ENCODE peak calls at places on chromosomes 5 and 9, in five cellular contexts. O is stomach, I is bronchial epithelial cell, L is Panc1, K is MM.1S. G is an unnamed sample.

GRCh38 chr5:94361161-94361560 is 257.2 kb downstream of the KIAA0825 start:
- DNase-seq in K (no peak), I (peak; percentile 12), O (no peak), L (no peak), G (no peak)

GRCh38 chr9:108053555-108054061 is 564.0 kb upstream of the KLF4 start:
- DNase-seq in I (peak; percentile 62), K (no peak), O (peak; percentile 73), L (no peak), G (no peak)

GRCh38 chr5:76958976-76959767 is 6.3 kb downstream of the CRHBP start:
- DNase-seq in I (peak; percentile 63), O (no peak), L (no peak), K (no peak), G (no peak)

GRCh38 chr9:81388831-81389230 is 300.5 kb downstream of the TLE1 start:
- DNase-seq in L (no peak), O (no peak), I (no peak), K (no peak), G (no peak)

GRCh38 chr5:176440932-176441706 is 7.1 kb upstream of the FAF2 start:
- DNase-seq in K (no peak), L (no peak), I (no peak), O (no peak), G (no peak)

GRCh38 chr5:180381851-180382480 is 28.8 kb upstream of the GFPT2 start:
- DNase-seq in I (no peak), L (no peak), K (no peak), O (no peak), G (no peak)

GRCh38 chr5:89128097-89128496 is 245.1 kb upstream of the MEF2C start:
- DNase-seq in K (no peak), O (no peak), L (no peak), I (peak; percentile 56), G (no peak)

GRCh38 chr5:133489632-133490031 is 122.7 kb downstream of the FSTL4 start:
- DNase-seq in O (no peak), I (peak; percentile 45), K (peak; percentile 74), L (no peak), G (no peak)

GRCh38 chr9:109793196-109793595 is 13.2 kb downstream of the PALM2AKAP2 start:
- DNase-seq in O (no peak), K (no peak), I (peak; percentile 85), L (no peak), G (peak; percentile 96)

GRCh38 chr5:32013658-32014057 is 160.5 kb downstream of the GOLPH3 start:
- DNase-seq in K (no peak), I (no peak), L (no peak), O (no peak), G (no peak)

GRCh38 chr9:114583776-114584175 is 3.8 kb upstream of the ATP6V1G1 start:
- DNase-seq in I (no peak), L (no peak), O (no peak), K (no peak), G (no peak)

GRCh38 chr9:114016629-114017423 is 61.3 kb downstream of the AMBP start:
- DNase-seq in I (no peak), O (peak; percentile 23), K (no peak), L (no peak), G (no peak)

GRCh38 chr9:111691686-111692329 is 30.4 kb downstream of the GNG10 start:
- DNase-seq in K (peak; percentile 46), L (peak; percentile 25), O (no peak), I (peak; percentile 54), G (peak; percentile 16)

GRCh38 chr5:10678236-10678635 is 82.8 kb downstream of the DAP start:
- DNase-seq in L (no peak), I (no peak), O (no peak), K (no peak), G (no peak)

GRCh38 chr5:134092875-134093274 is 21.6 kb upstream of the TCF7 start:
- DNase-seq in L (no peak), O (peak; percentile 55), K (no peak), I (peak; percentile 91), G (no peak)

GRCh38 chr5:109936996-109937395 is 247.3 kb downstream of the MAN2A1 start:
- DNase-seq in I (no peak), K (peak; percentile 95), O (no peak), L (no peak), G (no peak)

GRCh38 chr5:167716376-167716775 is 575.1 kb upstream of the WWC1 start:
- DNase-seq in O (no peak), I (no peak), K (no peak), L (no peak), G (peak; percentile 83)

GRCh38 chr5:37900692-37901091 is 60.9 kb upstream of the GDNF start:
- DNase-seq in L (no peak), O (peak; percentile 27), K (no peak), I (peak; percentile 31), G (no peak)

GRCh38 chr5:111200828-111201227 is 23.4 kb upstream of the CAMK4 start:
- DNase-seq in O (no peak), K (no peak), I (no peak), L (no peak), G (no peak)

GRCh38 chr5:92836861-92837755 is 743.9 kb downstream of the NR2F1-AS1 start:
- DNase-seq in K (no peak), L (no peak), O (no peak), I (no peak), G (peak; percentile 38)

GRCh38 chr9:136773386-136774044 is 9.2 kb upstream of the LCN15 start:
- DNase-seq in O (no peak), I (no peak), L (no peak), K (peak; percentile 57), G (no peak)

GRCh38 chr9:107932036-107932435 is 442.5 kb upstream of the KLF4 start:
- DNase-seq in I (peak; percentile 6), O (no peak), L (no peak), K (no peak), G (peak; percentile 12)

GRCh38 chr9:19286634-19287188 is 56.2 kb downstream of the DENND4C start:
- DNase-seq in O (peak; percentile 54), L (no peak), K (no peak), I (peak; percentile 67), G (no peak)

GRCh38 chr5:362189-362588 is 40.7 kb downstream of the AHRR start:
- DNase-seq in O (no peak), L (no peak), I (no peak), K (no peak), G (no peak)

GRCh38 chr5:95908799-95909198 is 52.9 kb downstream of the ELL2 start:
- DNase-seq in I (no peak), L (no peak), O (no peak), K (no peak), G (no peak)

GRCh38 chr9:93809204-93809940 is 145.8 kb downstream of the BARX1 start:
- DNase-seq in K (no peak), L (no peak), O (no peak), I (no peak), G (no peak)

GRCh38 chr5:106755066-106755465 is 915.7 kb downstream of the EFNA5 start:
- DNase-seq in I (no peak), O (no peak), L (no peak), K (no peak), G (no peak)

GRCh38 chr5:59813761-59814562 is 79.6 kb downstream of the PDE4D start:
- DNase-seq in L (peak; percentile 55), K (peak; percentile 64), O (no peak), I (peak; percentile 72), G (no peak)

GRCh38 chr5:171528036-171528435 is 108.6 kb downstream of the FGF18 start:
- DNase-seq in K (no peak), L (no peak), O (no peak), I (no peak), G (no peak)

GRCh38 chr5:171533153-171533552 is 113.7 kb downstream of the FGF18 start:
- DNase-seq in K (no peak), O (no peak), L (no peak), I (no peak), G (no peak)

GRCh38 chr5:171531638-171532037 is 112.2 kb downstream of the FGF18 start:
- DNase-seq in L (no peak), K (no peak), I (no peak), O (no peak), G (no peak)

GRCh38 chr5:171525086-171525485 is 105.6 kb downstream of the FGF18 start:
- DNase-seq in I (no peak), L (no peak), K (no peak), O (no peak), G (no peak)

DNA sequence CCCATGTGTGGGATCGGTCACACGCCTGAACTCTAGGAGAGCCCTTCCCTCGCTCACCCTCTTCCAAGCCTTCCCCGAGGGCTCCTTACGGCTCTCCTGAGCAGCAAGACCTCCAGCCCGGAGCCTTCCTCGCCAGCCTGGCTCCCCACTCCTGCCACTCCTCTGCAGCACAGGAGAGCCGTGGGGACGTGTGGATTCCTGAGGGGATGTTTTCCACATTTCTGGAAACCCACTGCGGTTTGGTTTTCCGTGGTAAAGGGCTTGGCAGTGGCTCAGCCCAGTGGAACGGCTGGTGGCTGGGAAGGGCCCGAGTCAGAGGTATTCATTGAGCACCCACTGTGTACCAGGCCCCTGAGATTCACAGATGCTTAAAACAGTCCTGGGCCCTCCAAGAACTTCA is 109.4 kb downstream of the FGF18 start:
- DNase-seq in L (no peak), O (no peak), K (no peak), I (no peak), G (no peak)
- TF ChIP-seq CTCF in L (no peak), O (no peak), K (no peak), I (no peak), G (no peak)

GRCh38 chr9:86349271-86349670 is 4.9 kb downstream of the TUT7 start:
- DNase-seq in L (no peak), K (no peak), I (no peak), O (no peak), G (no peak)
- H3K4me3 ChIP-seq in L (no peak overlapping the region), K (no peak overlapping the region), I (no peak overlapping the region), O (no peak overlapping the region), G (no peak overlapping the region)

DNA sequence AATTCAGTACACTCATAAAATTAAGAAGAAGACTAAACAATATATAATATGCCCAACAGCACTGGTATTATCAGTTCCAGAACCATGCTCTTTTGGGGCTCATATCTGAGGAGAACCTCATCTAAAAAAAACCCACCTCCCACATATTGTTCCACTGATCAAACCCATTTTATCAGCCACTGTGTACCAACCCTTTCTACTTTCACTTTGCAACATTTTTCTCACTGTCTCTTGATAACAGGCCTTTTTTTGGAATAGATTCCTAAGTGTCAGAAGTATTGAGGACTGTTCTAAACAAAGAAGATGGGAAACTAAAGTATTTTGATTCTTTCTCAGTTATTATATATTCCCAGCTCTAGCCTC is 173.2 kb downstream of the GABRB2 start:
- DNase-seq in L (no peak), O (no peak), I (no peak), K (no peak), G (no peak)
- H3K36me3 ChIP-seq in L (no peaks in the 10 kb centered on the region), O (no peaks in the 10 kb centered on the region), I (no peaks in the 10 kb centered on the region), K (no peaks in the 10 kb centered on the region), G (no peaks in the 10 kb centered on the region)

GRCh38 chr9:135724186-135724797 is 22.3 kb downstream of the KCNT1 start:
- DNase-seq in O (no peak), I (peak; percentile 21), L (no peak), K (no peak), G (no peak)

GRCh38 chr9:135728436-135729110 is 26.6 kb downstream of the KCNT1 start:
- DNase-seq in O (no peak), L (no peak), K (no peak), I (no peak), G (no peak)

GRCh38 chr9:135727257-135727875 is 25.4 kb downstream of the KCNT1 start:
- DNase-seq in K (no peak), L (no peak), O (no peak), I (no peak), G (no peak)

GRCh38 chr9:135729480-135729879 is 27.5 kb downstream of the KCNT1 start:
- DNase-seq in I (no peak), L (no peak), O (no peak), K (no peak), G (no peak)

GRCh38 chr9:135726138-135726853 is 24.3 kb downstream of the KCNT1 start:
- DNase-seq in L (no peak), K (no peak), O (no peak), I (no peak), G (no peak)
- TF ChIP-seq CTCF in L (peak; percentile 22), K (peak; percentile 17), O (no peak), I (no peak), G (no peak)